ENCODE peak calls at places on chromosomes 7 and 10, in four cellular contexts. P, R, L and G are unnamed samples.

GRCh38 chr7:152341039-152341913 is 94.5 kb downstream of the KMT2C start:
- DNase-seq in P (peak), R (peak), L (peak), G (peak)

GRCh38 chr7:4048336-4048735 is 633.8 kb upstream of the FOXK1 start:
- DNase-seq in P (no peak), R (no peak), L (no peak), G (no peak)

GRCh38 chr10:43140414-43140813 is 2.2 kb downstream of the CSGALNACT2 start:
- DNase-seq in P (no peak), R (no peak), L (peak), G (peak)

GRCh38 chr10:93481931-93482834 is at the start of gene MYOF:
- DNase-seq in P (peak), R (no peak), L (peak), G (peak)

GRCh38 chr10:76119515-76119914 is 688.1 kb downstream of the LRMDA start:
- DNase-seq in P (no peak), R (no peak), L (peak), G (peak)

GRCh38 chr7:50155755-50156154 is 62.7 kb upstream of the ZPBP start:
- DNase-seq in P (no peak), R (no peak), L (no peak), G (no peak)

GRCh38 chr10:97921581-97922377 is 72.1 kb downstream of the GOLGA7B start:
- DNase-seq in P (no peak), R (no peak), L (peak), G (no peak)

GRCh38 chr10:77290528-77291155 is 347.0 kb downstream of the KCNMA1 start:
- DNase-seq in P (no peak), R (no peak), L (peak), G (peak)

GRCh38 chr10:97179731-97180366 is 5.9 kb downstream of the SLIT1 start:
- DNase-seq in P (peak), R (no peak), L (no peak), G (no peak)

GRCh38 chr10:132662186-132662920 is 123.6 kb downstream of the NKX6-2 start:
- DNase-seq in P (no peak), R (no peak), L (peak), G (no peak)

GRCh38 chr10:6713120-6713519 is 133.0 kb upstream of the PRKCQ start:
- DNase-seq in P (no peak), R (no peak), L (no peak), G (no peak)

GRCh38 chr10:130687566-130687965 is 551.4 kb downstream of the GLRX3 start:
- DNase-seq in P (no peak), R (no peak), L (no peak), G (no peak)

GRCh38 chr7:39937366-39938153 is 12.5 kb upstream of the CDK13 start:
- DNase-seq in P (no peak), R (no peak), L (no peak), G (no peak)

GRCh38 chr7:49102413-49102812 is 178.1 kb downstream of the CDC14C start:
- DNase-seq in P (no peak), R (no peak), L (no peak), G (no peak)

GRCh38 chr7:75738604-75738974 is at the start of gene HIP1:
- DNase-seq in P (no peak), R (no peak), L (no peak), G (no peak)

GRCh38 chr10:59055046-59055445 is 121.4 kb upstream of the PHYHIPL start:
- DNase-seq in P (no peak), R (peak), L (peak), G (no peak)

GRCh38 chr7:97842772-97843345 is 29.3 kb downstream of the ASNS start:
- DNase-seq in P (no peak), R (no peak), L (no peak), G (no peak)

GRCh38 chr7:47803846-47804245 is 144.4 kb downstream of the PKD1L1 start:
- DNase-seq in P (peak), R (no peak), L (no peak), G (peak)

GRCh38 chr7:76430211-76430610 is 5.5 kb downstream of the ZP3 start:
- DNase-seq in P (no peak), R (no peak), L (no peak), G (no peak)

GRCh38 chr7:79735012-79735411 is 281.5 kb upstream of the MAGI2 start:
- DNase-seq in P (no peak), R (no peak), L (no peak), G (no peak)

GRCh38 chr7:106611911-106612310 is 49.0 kb downstream of the CCDC71L start:
- DNase-seq in P (no peak), R (no peak), L (peak), G (peak)

GRCh38 chr7:143467724-143468123 is 9.9 kb upstream of the TAS2R41 start:
- DNase-seq in P (no peak), R (no peak), L (no peak), G (no peak)